ENCODE peak calls at places on chromosomes 5 and 9, in eight cellular contexts. I is trophoblast cell, X is mesendoderm, M is MM.1S, T is K562, S is IMR-90, R is mesenchymal stem cell, P is endodermal cell. Y is an unnamed sample. For H3K27me3, the result is how much of the 10 kb centered on the place peaks cover.

GRCh38 chr9:87469833-87470465 is 27.7 kb upstream of the DAPK1 start:
- DNase-seq in I (no peak), X (no peak), M (no peak), T (peak), S (no peak), R (no peak), P (no peak), Y (no peak)

GRCh38 chr9:127976498-127976897 is 4.3 kb downstream of the EEIG1 start:
- DNase-seq in I (no peak), X (no peak), M (no peak), T (no peak), S (no peak), R (no peak), P (peak), Y (no peak)

GRCh38 chr5:132979367-132979935 is 16.0 kb upstream of the AFF4 start:
- DNase-seq in I (no peak), X (no peak), M (no peak), T (no peak), S (peak), R (peak), P (no peak), Y (no peak)

GRCh38 chr5:122785294-122785693 is 10.4 kb downstream of the SNX2 start:
- DNase-seq in I (no peak), X (no peak), M (no peak), T (no peak), S (no peak), R (no peak), P (no peak), Y (no peak)

GRCh38 chr5:12003680-12004079 is 99.4 kb upstream of the CTNND2 start:
- DNase-seq in I (no peak), X (no peak), M (no peak), T (no peak), S (no peak), R (no peak), P (peak), Y (no peak)

GRCh38 chr5:128905225-128906110 is 59.8 kb upstream of the SLC27A6 start:
- DNase-seq in I (peak), X (peak), M (peak), T (peak), S (peak), R (peak), P (peak), Y (peak)

GRCh38 chr5:111719773-111720172 is 37.2 kb downstream of the NREP start:
- DNase-seq in I (no peak), X (no peak), M (no peak), T (no peak), S (no peak), R (no peak), P (no peak), Y (no peak)

GRCh38 chr9:133148351-133149129 is 15.2 kb downstream of the GBGT1 start:
- DNase-seq in I (peak), X (peak), M (peak), T (peak), S (peak), R (peak), P (peak), Y (peak)

GRCh38 chr9:126071076-126071750 is 255.4 kb upstream of the MVB12B start:
- DNase-seq in I (no peak), X (no peak), M (no peak), T (no peak), S (no peak), R (no peak), P (peak), Y (no peak)

GRCh38 chr9:16458696-16459420 is 411.6 kb downstream of the BNC2 start:
- DNase-seq in I (no peak), X (no peak), M (peak), T (no peak), S (peak), R (peak), P (no peak), Y (peak)

GRCh38 chr5:27472000-27472763 is 433.8 kb upstream of the CDH9 start:
- DNase-seq in I (no peak), X (peak), M (peak), T (peak), S (peak), R (peak), P (peak), Y (peak)

GRCh38 chr5:109701779-109702178 is 12.1 kb downstream of the MAN2A1 start:
- DNase-seq in I (no peak), X (no peak), M (no peak), T (peak), S (peak), R (peak), P (no peak), Y (no peak)

GRCh38 chr5:154611341-154611767 is 133.3 kb upstream of the HAND1 start:
- DNase-seq in I (no peak), X (no peak), M (no peak), T (no peak), S (peak), R (peak), P (peak), Y (peak)

GRCh38 chr5:81420039-81420667 is 26.2 kb upstream of the ACOT12 start:
- DNase-seq in I (no peak), X (no peak), M (no peak), T (peak), S (peak), R (peak), P (no peak), Y (peak)

GRCh38 chr5:73633060-73633459 is 7.1 kb downstream of the ARHGEF28 start:
- DNase-seq in I (no peak), X (peak), M (no peak), T (no peak), S (no peak), R (no peak), P (no peak), Y (no peak)

GRCh38 chr9:90114641-90115040 is 509.8 kb downstream of the GADD45G start:
- DNase-seq in I (no peak), X (no peak), M (no peak), T (no peak), S (no peak), R (peak), P (no peak), Y (no peak)

GRCh38 chr9:36893148-36893547 is 140.9 kb downstream of the PAX5 start:
- DNase-seq in I (no peak), X (no peak), M (no peak), T (no peak), S (no peak), R (no peak), P (peak), Y (no peak)

GRCh38 chr9:111661150-111661801 is at the start of gene GNG10:
- DNase-seq in I (peak), X (peak), M (peak), T (peak), S (peak), R (peak), P (peak), Y (peak)

GRCh38 chr5:50595199-50595598 is 71.2 kb upstream of the PARP8 start:
- DNase-seq in I (peak), X (no peak), M (no peak), T (no peak), S (peak), R (peak), P (no peak), Y (peak)

GRCh38 chr9:88460583-88461332 is 72.5 kb downstream of the SPIN1 start:
- DNase-seq in I (peak), X (peak), M (no peak), T (no peak), S (no peak), R (no peak), P (no peak), Y (no peak)

GRCh38 chr9:17802249-17802857 is 223.5 kb downstream of the SH3GL2 start:
- DNase-seq in I (no peak), X (peak), M (no peak), T (no peak), S (peak), R (peak), P (no peak), Y (peak)

GRCh38 chr9:114925672-114926071 is 4.7 kb downstream of the TNFSF8 start:
- DNase-seq in I (no peak), X (peak), M (no peak), T (no peak), S (no peak), R (no peak), P (no peak), Y (no peak)

DNA sequence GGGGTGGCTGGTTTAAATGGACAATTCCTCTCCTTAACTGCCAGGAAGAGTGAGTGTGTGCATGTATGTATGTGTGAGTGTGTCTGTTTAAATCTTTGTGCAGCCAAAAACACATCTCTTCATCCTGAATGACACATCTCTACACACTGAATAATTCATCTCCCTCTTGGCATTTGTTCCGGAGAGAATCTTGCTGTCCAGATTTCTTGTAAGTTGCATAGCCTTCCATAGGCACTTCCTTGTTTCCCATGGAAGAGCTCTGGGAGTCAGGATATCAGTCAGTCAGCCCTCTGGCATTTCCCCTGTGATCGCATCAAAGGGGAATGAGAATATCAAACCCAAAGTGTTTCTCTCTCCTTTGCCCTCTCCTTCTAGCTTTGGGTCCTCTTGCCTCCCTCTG is 74.7 kb downstream of the WWC1 start:
- DNase-seq in I (peak), X (peak), M (no peak), T (no peak), S (peak), R (peak), P (peak), Y (peak)
- H3K9ac ChIP-seq in I (no peak), X (no peak), M (no peak), T (no peak), S (peak), R (peak), P (no peak), Y (peak)

DNA sequence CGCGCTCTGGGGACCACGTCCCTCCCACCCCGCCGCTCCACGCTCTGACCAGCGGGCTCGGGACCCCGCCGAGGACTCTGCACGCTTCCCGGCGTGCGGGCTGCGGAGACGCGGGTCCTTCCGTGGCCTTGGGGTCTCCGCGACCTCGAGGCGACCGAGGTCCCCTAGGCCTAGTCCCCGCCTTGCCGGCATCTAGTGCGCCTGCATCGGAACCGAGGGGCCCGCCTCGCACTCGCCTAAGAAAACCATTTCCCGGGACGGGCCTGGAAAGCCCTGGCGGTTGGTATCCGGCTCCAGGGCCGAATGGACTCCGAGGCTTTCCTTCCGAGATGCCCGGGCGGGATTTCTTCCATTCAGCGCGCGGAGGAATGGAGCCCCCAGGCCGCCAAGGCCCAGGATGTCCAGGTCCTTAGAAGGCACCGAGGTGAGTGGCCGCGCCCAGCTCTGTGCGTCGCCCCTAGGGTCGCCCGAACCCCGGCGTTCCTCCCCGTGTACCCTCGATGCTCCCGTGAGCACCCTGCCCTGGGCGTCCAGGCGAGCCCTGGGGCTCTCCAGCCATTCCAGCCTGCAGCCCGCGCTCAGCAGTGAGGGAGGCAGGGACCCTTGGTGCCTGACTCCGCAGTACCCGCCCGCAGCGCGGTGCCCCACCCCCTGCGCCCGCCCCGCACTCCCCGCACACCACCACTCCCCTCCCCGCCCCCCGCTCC is 808 bp upstream of the SLC6A3 start:
- DNase-seq in I (no peak), X (peak), M (no peak), T (no peak), S (no peak), R (no peak), P (peak), Y (peak)
- H3K27me3 ChIP-seq in I (half or more), X (under half), M (under half), T (half or more), S (half or more), R (half or more), P (half or more), Y (half or more)

GRCh38 chr9:72951043-72951442 is 1.8 kb downstream of the ALDH1A1 start:
- DNase-seq in I (no peak), X (no peak), M (no peak), T (peak), S (no peak), R (peak), P (no peak), Y (no peak)

GRCh38 chr9:72947987-72948465 is 4.8 kb downstream of the ALDH1A1 start:
- DNase-seq in I (no peak), X (peak), M (no peak), T (no peak), S (no peak), R (no peak), P (peak), Y (no peak)

GRCh38 chr9:72946821-72947220 is 6.0 kb downstream of the ALDH1A1 start:
- DNase-seq in I (no peak), X (no peak), M (no peak), T (no peak), S (no peak), R (no peak), P (no peak), Y (no peak)

GRCh38 chr9:72949918-72950325 is 2.9 kb downstream of the ALDH1A1 start:
- DNase-seq in I (no peak), X (no peak), M (no peak), T (no peak), S (no peak), R (no peak), P (no peak), Y (no peak)

DNA sequence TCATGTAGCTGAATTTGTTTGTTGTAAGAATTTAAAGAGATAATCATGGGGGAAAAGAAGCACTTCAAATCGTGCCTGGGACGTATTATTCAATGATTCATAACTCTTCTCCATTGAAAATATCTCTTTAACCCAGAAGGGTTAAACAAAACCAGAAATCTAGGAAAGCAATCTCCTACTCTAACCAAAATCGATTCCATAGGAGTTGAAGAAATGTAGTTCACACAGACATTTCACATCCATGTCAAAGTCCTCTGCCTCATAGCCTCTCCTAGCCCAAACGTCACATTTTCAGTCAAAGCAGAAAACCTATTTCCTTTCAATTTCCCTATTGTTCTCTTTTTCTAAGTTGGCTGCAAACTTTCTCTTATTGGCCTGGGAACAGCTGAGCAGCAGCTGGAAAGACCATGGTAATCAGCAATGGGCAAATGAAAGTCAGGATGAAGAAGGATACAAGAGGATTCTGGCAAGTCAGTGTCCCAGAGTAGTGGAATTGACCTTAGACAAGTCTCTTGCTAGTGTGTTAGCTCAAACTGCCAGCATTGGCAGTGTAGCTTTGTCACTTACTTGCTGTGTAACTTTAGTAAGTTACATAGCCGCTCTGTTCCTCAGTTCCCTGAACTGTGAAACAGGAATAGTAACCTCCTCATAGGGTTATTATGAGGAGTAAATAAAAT is 3.8 kb downstream of the ALDH1A1 start:
- DNase-seq in I (no peak), X (no peak), M (no peak), T (peak), S (no peak), R (no peak), P (no peak), Y (no peak)
- H3K4me3 ChIP-seq in I (no peak), X (no peak), M (no peak), T (no peak), S (no peak), R (no peak), P (no peak), Y (no peak)

GRCh38 chr5:140631831-140632365 is 1.1 kb downstream of the CD14 start:
- DNase-seq in I (peak), X (no peak), M (peak), T (no peak), S (no peak), R (no peak), P (no peak), Y (no peak)
- H3K9ac ChIP-seq in I (no peak), X (no peak), M (no peak), T (no peak), S (no peak), R (peak), P (no peak), Y (peak)

GRCh38 chr5:140108093-140109049 is 5.5 kb upstream of the PURA start:
- DNase-seq in I (peak), X (peak), M (peak), T (no peak), S (no peak), R (no peak), P (peak), Y (peak)

GRCh38 chr5:140109050-140109817 is 4.7 kb upstream of the PURA start:
- DNase-seq in I (no peak), X (peak), M (no peak), T (peak), S (peak), R (peak), P (no peak), Y (peak)

GRCh38 chr5:140106101-140106500 is 7.8 kb upstream of the PURA start:
- DNase-seq in I (no peak), X (no peak), M (no peak), T (peak), S (no peak), R (no peak), P (no peak), Y (no peak)

GRCh38 chr5:140106805-140107311 is 7.1 kb upstream of the PURA start:
- DNase-seq in I (no peak), X (no peak), M (no peak), T (no peak), S (no peak), R (no peak), P (no peak), Y (no peak)

DNA sequence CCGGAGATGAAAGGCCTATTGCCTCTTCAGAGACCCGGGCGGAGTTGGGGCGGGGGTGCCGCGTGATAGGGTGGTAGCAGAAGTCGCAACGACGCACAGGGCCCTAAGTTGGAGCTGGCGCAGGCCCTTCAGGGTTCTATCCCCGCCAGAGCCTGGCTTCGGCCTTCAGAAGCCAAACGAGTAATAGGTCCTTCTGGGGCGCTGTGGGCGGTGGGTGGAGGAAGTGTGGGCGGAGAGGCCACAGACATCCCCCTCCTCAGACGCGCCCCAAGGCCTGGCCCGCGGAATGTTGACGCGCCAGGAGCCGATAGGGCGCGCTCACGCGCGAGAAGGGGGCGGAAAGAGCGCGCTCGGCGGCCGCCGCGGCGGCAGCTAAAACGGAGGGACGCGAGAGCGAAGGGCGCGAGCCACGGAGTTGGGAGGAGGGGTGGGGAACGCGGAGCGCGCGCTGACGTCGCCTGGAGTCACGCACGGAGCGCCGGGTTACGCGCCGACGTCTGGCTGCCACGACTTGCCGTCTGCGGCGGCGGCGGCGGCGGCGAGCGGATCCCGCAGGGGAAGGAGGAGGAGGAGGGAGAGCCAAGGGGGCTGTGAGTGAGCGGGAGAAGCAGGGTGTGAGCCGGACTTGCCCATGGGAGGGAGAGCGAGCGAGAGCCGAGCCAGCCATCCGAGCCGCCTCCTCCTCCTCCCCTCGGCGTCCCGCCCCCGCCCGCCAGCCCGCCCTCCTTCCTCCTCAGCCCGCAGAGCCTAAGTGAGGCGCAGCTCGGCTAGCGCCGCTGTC is 6.4 kb upstream of the PURA start:
- DNase-seq in I (peak), X (peak), M (peak), T (peak), S (peak), R (peak), P (peak), Y (peak)
- H3K27me3 ChIP-seq in I (under half), X (under half), M (under half), T (under half), S (under half), R (under half), P (half or more), Y (under half)

GRCh38 chr9:69246629-69247028 is 72.6 kb downstream of the TJP2 start:
- DNase-seq in I (no peak), X (no peak), M (no peak), T (no peak), S (no peak), R (no peak), P (no peak), Y (no peak)

GRCh38 chr9:69250681-69251080 is 74.3 kb upstream of the ENTREP1 start:
- DNase-seq in I (no peak), X (no peak), M (no peak), T (no peak), S (no peak), R (no peak), P (no peak), Y (no peak)

GRCh38 chr9:69252436-69252835 is 72.6 kb upstream of the ENTREP1 start:
- DNase-seq in I (no peak), X (no peak), M (no peak), T (no peak), S (no peak), R (no peak), P (no peak), Y (no peak)

GRCh38 chr9:69248005-69248404 is 73.9 kb downstream of the TJP2 start:
- DNase-seq in I (no peak), X (no peak), M (no peak), T (no peak), S (no peak), R (no peak), P (no peak), Y (no peak)

DNA sequence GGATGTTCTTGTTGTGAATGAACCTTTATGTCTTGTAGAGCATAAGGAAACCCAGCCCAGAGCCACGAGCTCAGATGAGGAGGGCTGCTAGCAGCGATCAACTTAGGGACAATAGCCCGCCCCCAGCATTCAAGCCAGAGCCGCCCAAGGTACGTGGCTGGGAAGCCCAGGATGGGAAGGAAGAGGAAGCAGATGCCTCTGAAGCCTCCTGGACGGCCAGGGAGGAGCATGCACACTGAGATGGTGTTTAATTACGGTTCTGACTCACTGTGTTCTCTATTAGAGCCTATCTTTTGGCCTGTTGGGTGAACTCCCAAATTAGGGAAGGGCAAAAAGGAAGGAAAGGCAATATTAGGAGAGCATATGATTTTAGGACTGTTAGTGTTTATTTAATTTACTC is 75.3 kb downstream of the TJP2 start:
- DNase-seq in I (no peak), X (no peak), M (no peak), T (no peak), S (peak), R (no peak), P (no peak), Y (no peak)
- H3K4me3 ChIP-seq in I (no peak), X (no peak), M (no peak), T (no peak), S (no peak), R (no peak), P (no peak), Y (no peak)

Y was measured in adipocyte.